ENCODE peak calls at places on chromosome 18, in five cellular contexts. A, M, N, B and T are unnamed samples.

GRCh38 chr18:79866889-79867574 is 69.3 kb downstream of the KCNG2 start:
- DNase-seq in A (no peak), M (no peak), N (no peak), B (no peak), T (no peak)

GRCh38 chr18:23825978-23826405 is 136.7 kb downstream of the LAMA3 start:
- DNase-seq in A (peak; percentile 94), M (no peak), N (no peak), B (no peak), T (peak; percentile 68)

GRCh38 chr18:3053081-3053480 is 40.1 kb upstream of the LPIN2 start:
- DNase-seq in A (no peak), M (no peak), N (no peak), B (no peak), T (no peak)

GRCh38 chr18:3345885-3346284 is 84.0 kb downstream of the MYL12B start:
- DNase-seq in A (no peak), M (no peak), N (no peak), B (no peak), T (peak; percentile 77)

GRCh38 chr18:12092398-12093229 is 1.0 kb upstream of the ANKRD62 start:
- DNase-seq in A (no peak), M (no peak), N (no peak), B (peak; percentile 62), T (no peak)

GRCh38 chr18:3138274-3138975 is 81.3 kb downstream of the MYOM1 start:
- DNase-seq in A (no peak), M (no peak), N (no peak), B (no peak), T (no peak)

GRCh38 chr18:54335638-54336173 is 22.0 kb downstream of the STARD6 start:
- DNase-seq in A (no peak), M (no peak), N (no peak), B (no peak), T (no peak)

GRCh38 chr18:34203866-34204265 is 20.8 kb downstream of the NOL4 start:
- DNase-seq in A (no peak), M (no peak), N (no peak), B (no peak), T (no peak)

GRCh38 chr18:5909130-5909529 is 13.8 kb upstream of the TMEM200C start:
- DNase-seq in A (no peak), M (no peak), N (no peak), B (no peak), T (no peak)

GRCh38 chr18:10006261-10006903 is 92.6 kb downstream of the VAPA start:
- DNase-seq in A (no peak), M (peak; percentile 71), N (no peak), B (peak; percentile 90), T (no peak)

GRCh38 chr18:6401687-6402086 is 13.0 kb downstream of the L3MBTL4 start:
- DNase-seq in A (no peak), M (no peak), N (no peak), B (no peak), T (no peak)

GRCh38 chr18:24027156-24027555 is 12.6 kb downstream of the TTC39C start:
- DNase-seq in A (no peak), M (no peak), N (no peak), B (no peak), T (peak; percentile 43)

GRCh38 chr18:10088734-10089133 is 174.9 kb downstream of the VAPA start:
- DNase-seq in A (no peak), M (no peak), N (no peak), B (no peak), T (no peak)

GRCh38 chr18:54873884-54874255 is 45.6 kb downstream of the RAB27B start:
- DNase-seq in A (no peak), M (no peak), N (no peak), B (no peak), T (no peak)

GRCh38 chr18:49768051-49768391 is 45.3 kb downstream of the ACAA2 start:
- DNase-seq in A (no peak), M (peak; percentile 18), N (no peak), B (peak; percentile 85), T (no peak)

GRCh38 chr18:30248061-30248460 is 794.5 kb downstream of the DSC3 start:
- DNase-seq in A (no peak), M (peak; percentile 4), N (no peak), B (no peak), T (no peak)

GRCh38 chr18:36382151-36382550 is 84.6 kb downstream of the FHOD3 start:
- DNase-seq in A (no peak), M (no peak), N (no peak), B (no peak), T (no peak)

GRCh38 chr18:73168171-73168570 is 300.4 kb upstream of the NETO1 start:
- DNase-seq in A (no peak), M (no peak), N (no peak), B (no peak), T (no peak)

GRCh38 chr18:46481048-46481846 is 175.8 kb downstream of the LOXHD1 start:
- DNase-seq in A (no peak), M (peak; percentile 67), N (peak; percentile 24), B (peak; percentile 75), T (no peak)

GRCh38 chr18:46071894-46072867 is at the start of gene PSTPIP2:
- DNase-seq in A (no peak), M (no peak), N (peak; percentile 55), B (peak; percentile 79), T (no peak)

GRCh38 chr18:3593381-3593903 is 143.5 kb downstream of the TGIF1 start:
- DNase-seq in A (peak; percentile 77), M (no peak), N (no peak), B (no peak), T (peak; percentile 91)

GRCh38 chr18:69978743-69979715 is 31.4 kb upstream of the CD226 start:
- DNase-seq in A (no peak), M (no peak), N (no peak), B (no peak), T (no peak)

GRCh38 chr18:55795101-55795669 is 207.2 kb upstream of the TCF4 start:
- DNase-seq in A (no peak), M (no peak), N (no peak), B (no peak), T (no peak)

GRCh38 chr18:24185805-24186204 is 46.9 kb downstream of the CABYR start:
- DNase-seq in A (no peak), M (no peak), N (no peak), B (no peak), T (no peak)

GRCh38 chr18:58135170-58135569 is 91.1 kb downstream of the NEDD4L start:
- DNase-seq in A (peak; percentile 80), M (no peak), N (peak; percentile 40), B (no peak), T (no peak)